ENCODE peak calls at places on chromosome 18, in five cellular contexts. One of them, this sample, is unnamed. For H3K4me1 and H3K9me3, the result is how much of the 10 kb centered on the place peaks cover.

GRCh38 chr18:56799756-56800155 is 148.6 kb downstream of the WDR7 start:
- DNase-seq in NT2/D1: no peak
- DNase-seq in lower lobe of right lung: no peak
- DNase-seq in GM23248: peak
- DNase-seq in right atrium auricular region: no peak
- DNase-seq in this sample: no peak

GRCh38 chr18:7116832-7117389 is 686 bp downstream of the LAMA1 start:
- DNase-seq in NT2/D1: no peak
- DNase-seq in lower lobe of right lung: no peak
- DNase-seq in GM23248: peak
- DNase-seq in right atrium auricular region: no peak
- DNase-seq in this sample: no peak

GRCh38 chr18:2902327-2902726 is 55.5 kb downstream of the EMILIN2 start:
- DNase-seq in NT2/D1: no peak
- DNase-seq in lower lobe of right lung: no peak
- DNase-seq in GM23248: no peak
- DNase-seq in right atrium auricular region: no peak
- DNase-seq in this sample: no peak

GRCh38 chr18:1648715-1649114 is 744.0 kb downstream of the ADCYAP1 start:
- DNase-seq in NT2/D1: no peak
- DNase-seq in lower lobe of right lung: no peak
- DNase-seq in GM23248: no peak
- DNase-seq in right atrium auricular region: no peak
- DNase-seq in this sample: no peak

GRCh38 chr18:70044626-70045025 is 97.0 kb upstream of the CD226 start:
- DNase-seq in NT2/D1: no peak
- DNase-seq in lower lobe of right lung: no peak
- DNase-seq in GM23248: peak
- DNase-seq in right atrium auricular region: no peak
- DNase-seq in this sample: no peak

GRCh38 chr18:61948196-61948800 is 55.5 kb upstream of the RNF152 start:
- DNase-seq in NT2/D1: no peak
- DNase-seq in lower lobe of right lung: no peak
- DNase-seq in GM23248: peak
- DNase-seq in right atrium auricular region: no peak
- DNase-seq in this sample: no peak

GRCh38 chr18:7038330-7038846 is 79.2 kb downstream of the LAMA1 start:
- DNase-seq in NT2/D1: peak
- DNase-seq in lower lobe of right lung: peak
- DNase-seq in GM23248: peak
- DNase-seq in right atrium auricular region: peak
- DNase-seq in this sample: no peak

GRCh38 chr18:68221116-68221724 is 493.7 kb downstream of the TMX3 start:
- DNase-seq in NT2/D1: no peak
- DNase-seq in lower lobe of right lung: no peak
- DNase-seq in GM23248: peak
- DNase-seq in right atrium auricular region: no peak
- DNase-seq in this sample: no peak

GRCh38 chr18:58419587-58420199 is 209.2 kb downstream of the ALPK2 start:
- DNase-seq in NT2/D1: no peak
- DNase-seq in lower lobe of right lung: no peak
- DNase-seq in GM23248: no peak
- DNase-seq in right atrium auricular region: no peak
- DNase-seq in this sample: no peak

GRCh38 chr18:74445585-74445984 is 11.5 kb downstream of the DIPK1C start:
- DNase-seq in NT2/D1: no peak
- DNase-seq in lower lobe of right lung: no peak
- DNase-seq in GM23248: no peak
- DNase-seq in right atrium auricular region: no peak
- DNase-seq in this sample: no peak

GRCh38 chr18:702957-703659 is 9.3 kb downstream of the ENOSF1 start:
- DNase-seq in NT2/D1: no peak
- DNase-seq in lower lobe of right lung: no peak
- DNase-seq in GM23248: peak
- DNase-seq in right atrium auricular region: peak
- DNase-seq in this sample: no peak

GRCh38 chr18:13270279-13270911 is 51.8 kb downstream of the LDLRAD4 start:
- DNase-seq in NT2/D1: no peak
- DNase-seq in lower lobe of right lung: no peak
- DNase-seq in GM23248: no peak
- DNase-seq in right atrium auricular region: peak
- DNase-seq in this sample: no peak
- H3K4me1 ChIP-seq in NT2/D1: under half
- H3K4me1 ChIP-seq in lower lobe of right lung: under half
- H3K4me1 ChIP-seq in GM23248: under half
- H3K4me1 ChIP-seq in right atrium auricular region: half or more
- H3K4me1 ChIP-seq in this sample: under half

DNA sequence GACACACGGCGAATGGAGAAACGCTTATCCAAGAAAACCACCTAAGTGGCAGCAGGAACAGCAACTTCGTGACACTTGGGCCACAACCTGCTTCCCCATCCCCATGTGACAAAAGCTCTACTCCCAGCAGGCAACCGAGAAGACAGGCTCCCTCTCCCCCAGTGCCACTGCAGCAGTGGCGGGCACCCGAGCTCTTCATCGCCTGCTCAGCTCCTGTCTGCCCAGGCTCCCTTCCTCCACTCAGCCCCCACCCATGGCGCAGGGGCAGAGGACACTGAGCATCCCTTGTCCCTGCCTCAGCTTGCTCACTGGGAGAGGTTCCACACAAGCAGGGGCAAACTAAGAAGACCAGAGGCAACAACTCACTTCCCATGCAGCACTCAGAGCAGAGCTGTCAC is 22.9 kb downstream of the SLC66A2 start:
- DNase-seq in NT2/D1: no peak
- DNase-seq in lower lobe of right lung: peak
- DNase-seq in GM23248: no peak
- DNase-seq in right atrium auricular region: no peak
- DNase-seq in this sample: no peak
- H3K9me3 ChIP-seq in NT2/D1: under half
- H3K9me3 ChIP-seq in lower lobe of right lung: under half
- H3K9me3 ChIP-seq in GM23248: under half
- H3K9me3 ChIP-seq in right atrium auricular region: under half
- H3K9me3 ChIP-seq in this sample: under half

GRCh38 chr18:59655661-59656060 is 41.6 kb downstream of the CCBE1 start:
- DNase-seq in NT2/D1: no peak
- DNase-seq in lower lobe of right lung: no peak
- DNase-seq in GM23248: no peak
- DNase-seq in right atrium auricular region: no peak
- DNase-seq in this sample: no peak

GRCh38 chr18:59659486-59660187 is 37.6 kb downstream of the CCBE1 start:
- DNase-seq in NT2/D1: no peak
- DNase-seq in lower lobe of right lung: no peak
- DNase-seq in GM23248: peak
- DNase-seq in right atrium auricular region: no peak
- DNase-seq in this sample: no peak

GRCh38 chr18:59660398-59660797 is 36.8 kb downstream of the CCBE1 start:
- DNase-seq in NT2/D1: no peak
- DNase-seq in lower lobe of right lung: no peak
- DNase-seq in GM23248: no peak
- DNase-seq in right atrium auricular region: no peak
- DNase-seq in this sample: no peak

GRCh38 chr18:59656488-59656887 is 40.7 kb downstream of the CCBE1 start:
- DNase-seq in NT2/D1: no peak
- DNase-seq in lower lobe of right lung: no peak
- DNase-seq in GM23248: no peak
- DNase-seq in right atrium auricular region: no peak
- DNase-seq in this sample: no peak

GRCh38 chr18:59657012-59657411 is 40.2 kb downstream of the CCBE1 start:
- DNase-seq in NT2/D1: no peak
- DNase-seq in lower lobe of right lung: no peak
- DNase-seq in GM23248: no peak
- DNase-seq in right atrium auricular region: no peak
- DNase-seq in this sample: no peak
- H3K4me1 ChIP-seq in NT2/D1: under half
- H3K4me1 ChIP-seq in lower lobe of right lung: under half
- H3K4me1 ChIP-seq in GM23248: under half
- H3K4me1 ChIP-seq in right atrium auricular region: under half
- H3K4me1 ChIP-seq in this sample: under half

GRCh38 chr18:65968605-65969004 is 217.8 kb downstream of the CDH7 start:
- DNase-seq in NT2/D1: no peak
- DNase-seq in lower lobe of right lung: no peak
- DNase-seq in GM23248: no peak
- DNase-seq in right atrium auricular region: no peak
- DNase-seq in this sample: no peak
- H3K9me3 ChIP-seq in NT2/D1: under half
- H3K9me3 ChIP-seq in lower lobe of right lung: under half
- H3K9me3 ChIP-seq in GM23248: under half
- H3K9me3 ChIP-seq in right atrium auricular region: under half
- H3K9me3 ChIP-seq in this sample: under half